ENCODE peak calls at places on chromosomes 4 and X, in four cellular contexts. D is A549, G is K562, U is GM12878. V is an unnamed sample.

GRCh38 chr4:155042014-155042413 is 166.4 kb upstream of the NPY2R start:
- DNase-seq in D (no peak), U (no peak), G (no peak), V (no peak)

GRCh38 chr4:174334628-174335027 is 50.9 kb downstream of the CEP44 start:
- DNase-seq in U (peak), G (no peak), D (no peak), V (no peak)

GRCh38 chrX:134562002-134562401 is 96.3 kb downstream of the PLAC1 start:
- DNase-seq in D (no peak), G (peak), U (no peak), V (no peak)

GRCh38 chr4:144787365-144788263 is 141.7 kb downstream of the HHIP start:
- DNase-seq in G (peak), D (peak), U (no peak), V (peak)

GRCh38 chrX:140431521-140431920 is 73.3 kb downstream of the SOX3 start:
- DNase-seq in G (no peak), U (no peak), D (no peak), V (no peak)

GRCh38 chr4:130995988-130996387 is 1900.0 kb downstream of the C4orf33 start:
- DNase-seq in G (no peak), D (no peak), U (no peak), V (no peak)

GRCh38 chr4:54493862-54494261 is 163.9 kb upstream of the KIT start:
- DNase-seq in D (no peak), U (no peak), G (peak), V (no peak)

GRCh38 chr4:70842761-70843435 is 3.2 kb upstream of the GRSF1 start:
- DNase-seq in G (no peak), D (no peak), U (no peak), V (peak)

DNA sequence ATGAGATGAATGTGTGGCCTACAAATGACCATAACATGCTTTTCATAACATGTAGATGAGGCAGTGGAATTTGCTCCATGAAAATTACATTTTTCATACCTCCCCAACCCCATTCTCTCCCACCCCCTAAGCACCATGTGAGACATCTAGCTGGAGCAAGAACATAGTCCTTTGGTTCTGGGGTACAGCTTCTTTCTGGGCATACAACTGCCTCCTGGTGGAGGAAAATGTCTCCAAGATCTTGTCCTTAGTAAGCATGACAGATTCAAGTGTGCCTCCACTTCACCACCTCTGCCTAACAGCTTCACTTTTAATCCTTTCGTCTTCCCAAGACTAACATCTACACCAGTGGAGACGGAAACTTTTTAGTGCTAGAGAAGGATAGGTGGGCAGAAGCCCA is 8.0 kb downstream of the EXOC1L start:
- DNase-seq in G (no peak), U (no peak), D (no peak), V (no peak)
- TF ChIP-seq POLR2AphosphoS2 in G (no peak), U (no peak), D (no peak), V (no peak)

GRCh38 chr4:26885912-26886274 is 25.3 kb downstream of the STIM2 start:
- DNase-seq in U (peak), G (no peak), D (no peak), V (no peak)
- TF ChIP-seq POLR2AphosphoS2 in U (no peak), G (no peak), D (no peak), V (no peak)

DNA sequence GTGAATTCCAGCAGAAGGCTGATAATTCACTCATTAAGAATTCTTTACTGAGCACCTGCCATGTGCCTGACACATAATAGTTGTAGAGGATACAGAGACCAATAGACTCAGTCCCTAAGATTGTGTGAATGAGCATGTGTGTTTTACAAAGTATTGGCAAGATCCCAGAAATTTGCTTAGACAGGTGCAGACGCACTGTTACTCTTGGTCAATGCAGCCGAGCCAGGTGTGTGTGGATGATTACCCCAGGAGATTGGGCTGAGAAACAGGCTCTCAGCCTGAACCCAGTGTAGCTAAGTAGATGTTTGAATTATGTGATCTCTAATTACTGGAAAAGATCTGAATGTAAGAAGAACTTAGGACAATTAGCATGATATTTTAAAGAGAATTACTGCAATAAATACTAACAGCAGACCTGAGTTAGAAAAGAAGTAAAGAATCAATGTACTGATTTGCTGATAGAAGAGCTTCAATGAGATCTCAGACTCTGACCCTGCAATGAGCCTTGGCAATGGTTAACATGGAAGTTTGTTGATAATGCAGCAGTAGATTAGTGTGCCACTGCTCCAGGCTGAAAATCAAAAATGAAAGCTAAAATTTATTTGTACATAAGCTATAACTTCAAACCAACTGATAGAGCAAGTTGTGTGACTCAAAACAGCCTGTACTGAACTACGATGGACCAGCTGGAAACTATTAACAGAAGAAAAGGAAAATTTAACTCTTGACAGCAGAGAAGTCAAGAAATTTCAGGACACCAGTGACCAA is 32.2 kb upstream of the NDST4 start:
- DNase-seq in G (no peak), D (no peak), U (no peak), V (no peak)
- TF ChIP-seq POLR2AphosphoS2 in G (no peak), D (no peak), U (no peak), V (no peak)

GRCh38 chr4:42302348-42302747 is 94.9 kb upstream of the SHISA3 start:
- DNase-seq in G (peak), D (no peak), U (no peak), V (peak)
- TF ChIP-seq POLR2AphosphoS2 in G (no peak), D (no peak), U (no peak), V (no peak)

GRCh38 chr4:6230827-6231662 is 30.7 kb upstream of the JAKMIP1 start:
- DNase-seq in D (no peak), G (no peak), U (no peak), V (no peak)
- TF ChIP-seq POLR2AphosphoS2 in D (no peak), G (no peak), U (no peak), V (no peak)

GRCh38 chr4:121950212-121950679 is 1.6 kb downstream of the TRPC3 start:
- DNase-seq in G (peak), D (peak), U (no peak), V (peak)
- TF ChIP-seq POLR2AphosphoS2 in G (no peak), D (no peak), U (no peak), V (no peak)

DNA sequence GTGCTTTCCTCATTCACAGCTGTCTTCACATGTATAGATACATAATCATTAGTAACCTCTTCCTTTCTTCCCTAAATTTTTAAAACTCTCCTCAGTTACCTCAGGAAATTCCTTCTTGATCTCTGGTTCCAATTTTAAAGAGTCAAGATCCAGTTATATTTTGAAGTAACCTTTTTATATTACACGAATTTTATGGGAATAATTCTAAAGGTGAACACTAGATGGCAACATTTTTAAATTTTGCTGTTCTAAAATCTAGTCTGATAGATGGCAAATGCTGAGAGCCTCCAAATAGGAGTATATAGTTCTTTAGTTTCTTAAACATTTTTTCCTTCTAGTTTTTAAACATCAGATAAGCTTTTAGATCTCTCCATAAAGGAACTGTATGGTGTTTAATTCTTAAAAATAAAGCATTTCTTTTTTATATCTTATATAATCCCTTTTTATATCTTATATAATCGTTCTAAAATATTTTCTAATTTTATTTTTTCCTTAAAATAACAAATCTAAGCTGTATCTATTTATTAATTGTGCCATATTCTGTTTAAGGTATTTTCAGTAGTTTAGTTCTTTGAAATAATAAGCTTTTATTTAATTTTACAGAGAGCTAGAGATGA is 37.9 kb upstream of the PAPSS1 start:
- DNase-seq in D (peak), U (no peak), G (peak), V (peak)
- TF ChIP-seq POLR2AphosphoS2 in D (no peak), U (no peak), G (no peak), V (no peak)

DNA sequence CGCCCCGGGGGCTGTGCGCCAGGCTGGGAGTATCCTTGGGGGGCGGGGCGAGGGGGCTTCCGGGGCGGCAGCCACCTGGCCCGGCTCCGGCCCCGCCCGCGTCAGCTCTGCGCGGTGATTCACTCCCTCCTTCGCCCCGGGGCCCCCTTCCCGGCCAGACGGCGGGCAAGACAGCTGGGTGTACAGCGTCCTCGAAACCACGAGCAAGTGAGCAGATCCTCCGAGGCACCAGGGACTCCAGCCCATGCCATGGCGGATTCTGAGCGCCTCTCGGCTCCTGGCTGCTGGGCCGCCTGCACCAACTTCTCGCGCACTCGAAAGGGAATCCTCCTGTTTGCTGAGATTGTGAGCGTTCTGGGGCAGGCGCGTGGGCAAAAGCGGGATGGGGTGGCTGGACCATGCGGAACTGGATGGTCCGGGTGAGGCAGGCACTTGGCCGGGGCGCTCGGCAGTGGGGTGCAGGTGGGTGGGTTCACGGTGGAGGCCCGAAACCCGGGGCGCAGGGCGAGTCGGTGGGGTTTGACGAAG is at the start of gene PLP2:
- DNase-seq in U (no peak), D (no peak), G (peak), V (no peak)
- TF ChIP-seq POLR2AphosphoS2 in U (no peak), D (no peak), G (no peak), V (no peak)